ENCODE peak calls at places on chromosomes 6 and 20, in five cellular contexts. One of them, this sample, is unnamed.

GRCh38 chr6:166487148-166487547 is 99.3 kb downstream of the RAMACL start:
- DNase-seq in NCI-H446: no peak
- DNase-seq in prostate gland: no peak
- DNase-seq in right cardiac atrium: no peak
- DNase-seq in hepatic stellate cell: no peak
- DNase-seq in this sample: no peak

GRCh38 chr6:21598662-21599061 is 5.1 kb downstream of the SOX4 start:
- DNase-seq in NCI-H446: peak; percentile 23
- DNase-seq in right cardiac atrium: no peak
- DNase-seq in prostate gland: no peak
- DNase-seq in hepatic stellate cell: no peak
- DNase-seq in this sample: no peak

GRCh38 chr6:28856617-28857000 is 67.2 kb downstream of the TRIM27 start:
- DNase-seq in right cardiac atrium: no peak
- DNase-seq in hepatic stellate cell: no peak
- DNase-seq in prostate gland: no peak
- DNase-seq in NCI-H446: no peak
- DNase-seq in this sample: no peak

GRCh38 chr6:154757352-154758095 is 24.3 kb downstream of the SCAF8 start:
- DNase-seq in right cardiac atrium: no peak
- DNase-seq in hepatic stellate cell: no peak
- DNase-seq in NCI-H446: no peak
- DNase-seq in prostate gland: no peak
- DNase-seq in this sample: no peak

GRCh38 chr6:41786451-41787218 is 859 bp upstream of the TOMM6 start:
- DNase-seq in right cardiac atrium: peak; percentile 91
- DNase-seq in NCI-H446: peak; percentile 87
- DNase-seq in hepatic stellate cell: peak; percentile 93
- DNase-seq in prostate gland: peak; percentile 83
- DNase-seq in this sample: peak; percentile 54

GRCh38 chr6:7008451-7008988 is 99.2 kb upstream of the RREB1 start:
- DNase-seq in right cardiac atrium: no peak
- DNase-seq in NCI-H446: no peak
- DNase-seq in prostate gland: no peak
- DNase-seq in hepatic stellate cell: no peak
- DNase-seq in this sample: no peak

GRCh38 chr20:4243071-4243470 is 227.7 kb upstream of the RNF24 start:
- DNase-seq in NCI-H446: no peak
- DNase-seq in hepatic stellate cell: no peak
- DNase-seq in prostate gland: no peak
- DNase-seq in right cardiac atrium: no peak
- DNase-seq in this sample: no peak

GRCh38 chr20:59027746-59028320 is 4.3 kb downstream of the ATP5F1E start:
- DNase-seq in prostate gland: no peak
- DNase-seq in right cardiac atrium: no peak
- DNase-seq in hepatic stellate cell: no peak
- DNase-seq in NCI-H446: no peak
- DNase-seq in this sample: no peak

GRCh38 chr6:20575691-20576451 is 41.6 kb downstream of the CDKAL1 start:
- DNase-seq in hepatic stellate cell: no peak
- DNase-seq in prostate gland: no peak
- DNase-seq in NCI-H446: no peak
- DNase-seq in right cardiac atrium: no peak
- DNase-seq in this sample: no peak

GRCh38 chr20:57400262-57400701 is 9.1 kb downstream of the RBM38 start:
- DNase-seq in hepatic stellate cell: no peak
- DNase-seq in prostate gland: no peak
- DNase-seq in NCI-H446: no peak
- DNase-seq in right cardiac atrium: no peak
- DNase-seq in this sample: no peak

GRCh38 chr6:85464722-85465150 is 14.9 kb downstream of the NT5E start:
- DNase-seq in right cardiac atrium: no peak
- DNase-seq in hepatic stellate cell: peak; percentile 58
- DNase-seq in prostate gland: no peak
- DNase-seq in NCI-H446: no peak
- DNase-seq in this sample: no peak

GRCh38 chr6:166683477-166683876 is 56.4 kb upstream of the RPS6KA2 start:
- DNase-seq in NCI-H446: no peak
- DNase-seq in right cardiac atrium: no peak
- DNase-seq in prostate gland: no peak
- DNase-seq in hepatic stellate cell: no peak
- DNase-seq in this sample: no peak

GRCh38 chr20:16518068-16518783 is 55.0 kb downstream of the KIF16B start:
- DNase-seq in NCI-H446: peak; percentile 84
- DNase-seq in prostate gland: peak; percentile 50
- DNase-seq in right cardiac atrium: no peak
- DNase-seq in hepatic stellate cell: peak; percentile 58
- DNase-seq in this sample: peak; percentile 50

GRCh38 chr6:29826271-29826670 is 1.4 kb upstream of the HLA-G start:
- DNase-seq in prostate gland: no peak
- DNase-seq in hepatic stellate cell: no peak
- DNase-seq in NCI-H446: no peak
- DNase-seq in right cardiac atrium: no peak
- DNase-seq in this sample: no peak

GRCh38 chr6:80132942-80133517 is 26.6 kb downstream of the BCKDHB start:
- DNase-seq in right cardiac atrium: peak; percentile 57
- DNase-seq in prostate gland: peak; percentile 41
- DNase-seq in NCI-H446: peak; percentile 60
- DNase-seq in hepatic stellate cell: peak; percentile 13
- DNase-seq in this sample: peak; percentile 2

GRCh38 chr20:18632196-18632789 is 44.4 kb downstream of the DTD1 start:
- DNase-seq in hepatic stellate cell: peak; percentile 59
- DNase-seq in right cardiac atrium: peak; percentile 59
- DNase-seq in NCI-H446: peak; percentile 83
- DNase-seq in prostate gland: peak; percentile 39
- DNase-seq in this sample: peak; percentile 39

GRCh38 chr20:45336530-45337366 is 11.5 kb downstream of the SDC4 start:
- DNase-seq in prostate gland: no peak
- DNase-seq in NCI-H446: no peak
- DNase-seq in hepatic stellate cell: peak; percentile 84
- DNase-seq in right cardiac atrium: no peak
- DNase-seq in this sample: no peak

GRCh38 chr20:48603819-48604405 is 223.9 kb downstream of the PREX1 start:
- DNase-seq in prostate gland: no peak
- DNase-seq in right cardiac atrium: no peak
- DNase-seq in hepatic stellate cell: no peak
- DNase-seq in NCI-H446: no peak
- DNase-seq in this sample: no peak

GRCh38 chr6:15090145-15090579 is 155.7 kb upstream of the JARID2 start:
- DNase-seq in prostate gland: peak; percentile 35
- DNase-seq in NCI-H446: no peak
- DNase-seq in right cardiac atrium: no peak
- DNase-seq in hepatic stellate cell: no peak
- DNase-seq in this sample: no peak

GRCh38 chr20:5080384-5080877 is 39.3 kb downstream of the PCNA start:
- DNase-seq in prostate gland: no peak
- DNase-seq in right cardiac atrium: peak; percentile 78
- DNase-seq in NCI-H446: no peak
- DNase-seq in hepatic stellate cell: no peak
- DNase-seq in this sample: no peak

GRCh38 chr20:16216227-16217210 is 356.7 kb downstream of the KIF16B start:
- DNase-seq in NCI-H446: no peak
- DNase-seq in hepatic stellate cell: no peak
- DNase-seq in prostate gland: no peak
- DNase-seq in right cardiac atrium: no peak
- DNase-seq in this sample: no peak

GRCh38 chr6:49565855-49566254 is 15.4 kb downstream of the C6orf141 start:
- DNase-seq in prostate gland: no peak
- DNase-seq in NCI-H446: no peak
- DNase-seq in hepatic stellate cell: no peak
- DNase-seq in right cardiac atrium: peak; percentile 13
- DNase-seq in this sample: no peak

GRCh38 chr6:160102956-160103824 is 18.4 kb upstream of the SLC22A1 start:
- DNase-seq in prostate gland: no peak
- DNase-seq in hepatic stellate cell: peak; percentile 43
- DNase-seq in NCI-H446: no peak
- DNase-seq in right cardiac atrium: no peak
- DNase-seq in this sample: no peak

GRCh38 chr20:11849270-11849920 is 68.3 kb upstream of the BTBD3 start:
- DNase-seq in prostate gland: no peak
- DNase-seq in NCI-H446: no peak
- DNase-seq in hepatic stellate cell: no peak
- DNase-seq in right cardiac atrium: no peak
- DNase-seq in this sample: peak; percentile 16

GRCh38 chr6:39909701-39910100 is 24.6 kb downstream of the MOCS1 start:
- DNase-seq in right cardiac atrium: no peak
- DNase-seq in hepatic stellate cell: no peak
- DNase-seq in prostate gland: no peak
- DNase-seq in NCI-H446: no peak
- DNase-seq in this sample: no peak

GRCh38 chr6:158624684-158625682 is 19.6 kb downstream of the DYNLT1 start:
- DNase-seq in hepatic stellate cell: no peak
- DNase-seq in right cardiac atrium: no peak
- DNase-seq in prostate gland: no peak
- DNase-seq in NCI-H446: no peak
- DNase-seq in this sample: no peak

GRCh38 chr20:45211569-45212474 is 5.0 kb downstream of the SEMG1 start:
- DNase-seq in NCI-H446: no peak
- DNase-seq in prostate gland: no peak
- DNase-seq in right cardiac atrium: no peak
- DNase-seq in hepatic stellate cell: no peak
- DNase-seq in this sample: no peak

GRCh38 chr20:47318027-47318595 is 38.4 kb downstream of the ZMYND8 start:
- DNase-seq in prostate gland: no peak
- DNase-seq in right cardiac atrium: peak; percentile 38
- DNase-seq in NCI-H446: no peak
- DNase-seq in hepatic stellate cell: peak; percentile 27
- DNase-seq in this sample: no peak

GRCh38 chr6:22248513-22249308 is 48.1 kb downstream of the PRL start:
- DNase-seq in NCI-H446: no peak
- DNase-seq in prostate gland: no peak
- DNase-seq in right cardiac atrium: no peak
- DNase-seq in hepatic stellate cell: peak; percentile 39
- DNase-seq in this sample: no peak

GRCh38 chr6:165799736-165800135 is 136.7 kb upstream of the PDE10A start:
- DNase-seq in hepatic stellate cell: peak; percentile 78
- DNase-seq in right cardiac atrium: peak; percentile 22
- DNase-seq in NCI-H446: no peak
- DNase-seq in prostate gland: no peak
- DNase-seq in this sample: no peak

GRCh38 chr20:5569021-5569420 is 181.2 kb upstream of the SHLD1 start:
- DNase-seq in right cardiac atrium: no peak
- DNase-seq in prostate gland: peak; percentile 58
- DNase-seq in NCI-H446: peak; percentile 70
- DNase-seq in hepatic stellate cell: peak; percentile 15
- DNase-seq in this sample: peak; percentile 4

GRCh38 chr6:22372922-22373321 is 76.1 kb upstream of the PRL start:
- DNase-seq in prostate gland: no peak
- DNase-seq in right cardiac atrium: no peak
- DNase-seq in NCI-H446: no peak
- DNase-seq in hepatic stellate cell: no peak
- DNase-seq in this sample: no peak

GRCh38 chr6:30206799-30207618 is 6.2 kb downstream of the TRIM26 start:
- DNase-seq in prostate gland: peak; percentile 47
- DNase-seq in hepatic stellate cell: no peak
- DNase-seq in NCI-H446: no peak
- DNase-seq in right cardiac atrium: no peak
- DNase-seq in this sample: no peak

GRCh38 chr20:11796041-11796440 is 121.7 kb upstream of the BTBD3 start:
- DNase-seq in hepatic stellate cell: no peak
- DNase-seq in NCI-H446: no peak
- DNase-seq in right cardiac atrium: no peak
- DNase-seq in prostate gland: no peak
- DNase-seq in this sample: no peak

This sample was measured in DMS 273 treated with DMSO at 0.1 percent for 48 hours.